ENCODE peak calls at places on chromosomes 1 and 21, in six cellular contexts. N, M, D, Q, V and W are unnamed samples.

GRCh38 chr1:108199231-108199657 is 899 bp downstream of the SLC25A24 start:
- DNase-seq in Q (no peak), N (peak), M (peak), D (no peak), V (peak), W (no peak)

GRCh38 chr1:94081566-94082344 is 39.2 kb downstream of the ABCA4 start:
- DNase-seq in D (peak), Q (no peak), N (peak), V (no peak), M (no peak), W (no peak)

GRCh38 chr1:109790735-109791494 is 27.2 kb upstream of the EPS8L3 start:
- DNase-seq in N (peak), Q (peak), V (peak), M (no peak), D (no peak), W (peak)

GRCh38 chr1:178571807-178572206 is 58.9 kb downstream of the TEX35 start:
- DNase-seq in N (peak), M (no peak), V (no peak), D (no peak), Q (no peak), W (no peak)

GRCh38 chr1:228166170-228166936 is 749 bp downstream of the IBA57 start:
- DNase-seq in M (peak), D (peak), V (peak), Q (peak), N (peak), W (peak)

GRCh38 chr1:112575154-112575804 is 43.7 kb downstream of the ST7L start:
- DNase-seq in M (no peak), N (peak), V (peak), Q (no peak), D (peak), W (no peak)

GRCh38 chr21:24938592-24938991 is 668.7 kb downstream of the MRPL39 start:
- DNase-seq in M (no peak), Q (no peak), D (no peak), V (no peak), N (no peak), W (no peak)

GRCh38 chr1:86119214-86119764 is 37.3 kb downstream of the COL24A1 start:
- DNase-seq in Q (no peak), N (no peak), D (no peak), M (no peak), V (no peak), W (no peak)

GRCh38 chr1:167533851-167534300 is 15.5 kb upstream of the CD247 start:
- DNase-seq in M (peak), Q (peak), D (no peak), V (peak), N (peak), W (peak)

GRCh38 chr1:28508435-28508754 is 2.6 kb downstream of the RCC1 start:
- DNase-seq in D (no peak), M (no peak), N (no peak), Q (no peak), V (no peak), W (no peak)

GRCh38 chr21:30408782-30409494 is 13.1 kb downstream of the KRTAP13-1 start:
- DNase-seq in D (no peak), Q (peak), N (peak), V (peak), M (no peak), W (no peak)

GRCh38 chr1:248813546-248813945 is 12.2 kb downstream of the SH3BP5L start:
- DNase-seq in M (no peak), D (no peak), V (no peak), N (no peak), Q (no peak), W (no peak)

GRCh38 chr1:29245876-29246275 is 9.6 kb downstream of the PTPRU start:
- DNase-seq in M (no peak), N (peak), V (peak), Q (no peak), D (no peak), W (no peak)

GRCh38 chr21:44753357-44753756 is 42.0 kb upstream of the TSPEAR start:
- DNase-seq in M (no peak), D (no peak), V (no peak), Q (no peak), N (no peak), W (no peak)

GRCh38 chr1:3468236-3469103 is 14.0 kb downstream of the ARHGEF16 start:
- DNase-seq in M (no peak), N (no peak), Q (peak), D (no peak), V (no peak), W (no peak)

GRCh38 chr1:175599212-175599681 is 144.1 kb downstream of the TNR start:
- DNase-seq in D (no peak), N (no peak), M (no peak), V (no peak), Q (no peak), W (peak)

GRCh38 chr1:158203693-158204457 is 23.2 kb downstream of the CD1D start:
- DNase-seq in Q (no peak), D (peak), M (no peak), V (peak), N (peak), W (peak)

GRCh38 chr1:178491721-178492120 is 5.0 kb downstream of the CLEC20A start:
- DNase-seq in Q (no peak), V (no peak), M (no peak), N (no peak), D (no peak), W (no peak)

GRCh38 chr1:162631546-162632233 is 574 bp upstream of the DDR2 start:
- DNase-seq in D (peak), V (peak), Q (no peak), M (no peak), N (peak), W (no peak)

GRCh38 chr21:43188712-43189151 is 19.9 kb downstream of the CRYAA start:
- DNase-seq in M (no peak), D (no peak), V (no peak), Q (no peak), N (no peak), W (peak)

GRCh38 chr1:151944110-151944858 is 35.0 kb upstream of the THEM4 start:
- DNase-seq in M (no peak), N (peak), V (no peak), D (no peak), Q (no peak), W (no peak)

GRCh38 chr1:81982523-81982922 is 181.8 kb downstream of the ADGRL2 start:
- DNase-seq in D (no peak), N (no peak), M (no peak), V (no peak), Q (no peak), W (no peak)

GRCh38 chr1:21764615-21765423 is 18.1 kb downstream of the USP48 start:
- DNase-seq in Q (no peak), D (peak), M (peak), N (peak), V (peak), W (no peak)

GRCh38 chr1:27137022-27137542 is 17.8 kb downstream of the SLC9A1 start:
- DNase-seq in M (no peak), Q (peak), D (no peak), V (no peak), N (no peak), W (peak)

GRCh38 chr21:45255381-45256020 is 32.2 kb downstream of the POFUT2 start:
- DNase-seq in Q (no peak), M (no peak), N (no peak), D (no peak), V (no peak), W (peak)

GRCh38 chr1:34685225-34685624 is 69.6 kb upstream of the GJB5 start:
- DNase-seq in N (no peak), Q (no peak), D (no peak), M (no peak), V (no peak), W (no peak)

GRCh38 chr1:208045410-208046252 is 134.7 kb upstream of the CD34 start:
- DNase-seq in Q (no peak), M (no peak), N (no peak), D (no peak), V (no peak), W (no peak)

GRCh38 chr21:27535188-27535587 is 568.3 kb upstream of the ADAMTS5 start:
- DNase-seq in D (no peak), N (no peak), Q (no peak), V (no peak), M (no peak), W (no peak)

GRCh38 chr21:45544449-45545235 is 2.4 kb upstream of the SLC19A1 start:
- DNase-seq in N (no peak), V (no peak), D (no peak), Q (peak), M (no peak), W (no peak)

GRCh38 chr1:184574588-184574987 is 180.1 kb downstream of the EDEM3 start:
- DNase-seq in D (no peak), Q (no peak), M (no peak), V (no peak), N (no peak), W (no peak)

GRCh38 chr1:53783056-53783455 is 44.1 kb upstream of the GLIS1 start:
- DNase-seq in M (no peak), D (no peak), N (no peak), Q (no peak), V (no peak), W (no peak)

GRCh38 chr1:25698252-25698651 is 81.7 kb downstream of the MAN1C1 start:
- DNase-seq in V (no peak), D (no peak), N (no peak), Q (no peak), M (no peak), W (no peak)

GRCh38 chr1:236657398-236657797 is 28.9 kb upstream of the ACTN2 start:
- DNase-seq in N (no peak), D (no peak), V (no peak), Q (no peak), M (no peak), W (no peak)

GRCh38 chr21:38773108-38774061 is 32.3 kb upstream of the ETS2 start:
- DNase-seq in D (peak), N (peak), M (no peak), Q (no peak), V (peak), W (no peak)

GRCh38 chr1:77375990-77376389 is 94.2 kb downstream of the AK5 start:
- DNase-seq in M (no peak), Q (no peak), D (no peak), N (no peak), V (no peak), W (no peak)

GRCh38 chr1:59885160-59885832 is 41.3 kb downstream of the CYP2J2 start:
- DNase-seq in D (no peak), Q (no peak), V (no peak), N (no peak), M (peak), W (no peak)

GRCh38 chr1:26429741-26430140 is 2.4 kb upstream of the DHDDS start:
- DNase-seq in N (no peak), D (no peak), M (no peak), Q (no peak), V (no peak), W (no peak)

GRCh38 chr1:214281902-214282695 is 1.1 kb downstream of the SMYD2 start:
- DNase-seq in D (peak), M (peak), Q (peak), V (peak), N (peak), W (no peak)

GRCh38 chr1:44926311-44926781 is 60.0 kb downstream of the EIF2B3 start:
- DNase-seq in D (no peak), N (peak), V (no peak), Q (no peak), M (no peak), W (no peak)

GRCh38 chr1:198258491-198258890 is 101.7 kb downstream of the NEK7 start:
- DNase-seq in V (no peak), N (peak), D (peak), M (no peak), Q (no peak), W (no peak)